ENCODE peak calls at places on chromosomes 6 and 20, in six cellular contexts. Y is testis, S is adrenal gland, B is NB4, I is body of pancreas, C is transverse colon. T is an unnamed sample.

GRCh38 chr6:124927806-124928205 is 34.4 kb upstream of the RNF217 start:
- DNase-seq in Y (no peak), B (no peak), C (no peak), I (no peak), S (no peak), T (no peak)

GRCh38 chr6:134739299-134740090 is 210.4 kb downstream of the ALDH8A1 start:
- DNase-seq in B (no peak), S (no peak), I (no peak), C (no peak), Y (no peak), T (no peak)

GRCh38 chr6:132060591-132060990 is 109.4 kb upstream of the CCN2 start:
- DNase-seq in I (no peak), B (no peak), C (no peak), Y (no peak), S (no peak), T (no peak)

GRCh38 chr6:14284969-14285368 is 167.4 kb downstream of the CD83 start:
- DNase-seq in C (no peak), I (no peak), S (no peak), B (no peak), Y (no peak), T (no peak)

GRCh38 chr6:42696526-42697267 is 25.7 kb downstream of the PRPH2 start:
- DNase-seq in I (no peak), C (peak; percentile 18), S (peak; percentile 23), Y (peak; percentile 41), B (no peak), T (peak; percentile 34)

GRCh38 chr6:32092760-32093497 is 16.2 kb downstream of the TNXB start:
- DNase-seq in Y (peak; percentile 48), S (no peak), I (no peak), C (no peak), B (no peak), T (no peak)

GRCh38 chr20:10541668-10542411 is 106.7 kb downstream of the SLX4IP start:
- DNase-seq in C (no peak), Y (no peak), S (no peak), I (no peak), B (no peak), T (no peak)

GRCh38 chr6:154950979-154951378 is 44.1 kb upstream of the TIAM2 start:
- DNase-seq in B (no peak), S (no peak), Y (no peak), I (no peak), C (no peak), T (no peak)

GRCh38 chr6:143336446-143337152 is 113.9 kb downstream of the ADAT2 start:
- DNase-seq in S (no peak), C (no peak), Y (no peak), B (no peak), I (no peak), T (no peak)

GRCh38 chr6:20479075-20479871 is 55.0 kb upstream of the CDKAL1 start:
- DNase-seq in C (no peak), S (no peak), I (no peak), B (no peak), Y (no peak), T (peak; percentile 58)

GRCh38 chr6:164502838-164503237 is 806.6 kb downstream of the C6orf118 start:
- DNase-seq in Y (no peak), C (no peak), I (no peak), S (no peak), B (no peak), T (no peak)

GRCh38 chr6:132919028-132919427 is 104.7 kb downstream of the RPS12 start:
- DNase-seq in I (no peak), S (no peak), B (no peak), C (no peak), Y (no peak), T (no peak)

GRCh38 chr6:145733770-145734169 is 1.6 kb downstream of the EPM2A start:
- DNase-seq in I (no peak), Y (no peak), C (no peak), B (peak; percentile 55), S (no peak), T (peak; percentile 43)

GRCh38 chr6:145736854-145737181 is 1.5 kb upstream of the EPM2A start:
- DNase-seq in S (no peak), Y (no peak), B (no peak), C (peak; percentile 8), I (peak; percentile 48), T (no peak)

GRCh38 chr6:145733207-145733606 is 2.1 kb downstream of the EPM2A start:
- DNase-seq in I (no peak), C (no peak), B (no peak), Y (no peak), S (no peak), T (no peak)

GRCh38 chr6:145734486-145735355 is 599 bp downstream of the EPM2A start:
- DNase-seq in I (peak; percentile 93), S (peak; percentile 93), B (peak; percentile 96), C (peak; percentile 90), Y (peak; percentile 90), T (peak; percentile 86)

GRCh38 chr6:145735356-145736165 is at the start of gene EPM2A:
- DNase-seq in I (peak; percentile 91), Y (peak; percentile 83), S (peak; percentile 92), C (peak; percentile 86), B (peak; percentile 86), T (peak; percentile 83)
- TF ChIP-seq POLR2A in I (peak; percentile 86), Y (no peak), S (peak; percentile 75), C (peak; percentile 65), B (peak; percentile 57), T (peak; percentile 59)

GRCh38 chr6:149316740-149317655 is 514 bp upstream of the TAB2 start:
- DNase-seq in B (peak; percentile 97), Y (peak; percentile 91), S (peak; percentile 92), I (peak; percentile 91), C (peak; percentile 90), T (peak; percentile 94)
- TF ChIP-seq POLR2A in B (peak; percentile 19), Y (no peak), S (peak; percentile 82), I (peak; percentile 90), C (peak; percentile 83), T (peak; percentile 73)

GRCh38 chr6:85451586-85452306 is 1.9 kb downstream of the NT5E start:
- DNase-seq in S (no peak), Y (no peak), B (no peak), I (no peak), C (no peak), T (no peak)
- TF ChIP-seq POLR2A in S (no peak), Y (no peak), B (no peak), I (no peak), C (no peak), T (no peak)

DNA sequence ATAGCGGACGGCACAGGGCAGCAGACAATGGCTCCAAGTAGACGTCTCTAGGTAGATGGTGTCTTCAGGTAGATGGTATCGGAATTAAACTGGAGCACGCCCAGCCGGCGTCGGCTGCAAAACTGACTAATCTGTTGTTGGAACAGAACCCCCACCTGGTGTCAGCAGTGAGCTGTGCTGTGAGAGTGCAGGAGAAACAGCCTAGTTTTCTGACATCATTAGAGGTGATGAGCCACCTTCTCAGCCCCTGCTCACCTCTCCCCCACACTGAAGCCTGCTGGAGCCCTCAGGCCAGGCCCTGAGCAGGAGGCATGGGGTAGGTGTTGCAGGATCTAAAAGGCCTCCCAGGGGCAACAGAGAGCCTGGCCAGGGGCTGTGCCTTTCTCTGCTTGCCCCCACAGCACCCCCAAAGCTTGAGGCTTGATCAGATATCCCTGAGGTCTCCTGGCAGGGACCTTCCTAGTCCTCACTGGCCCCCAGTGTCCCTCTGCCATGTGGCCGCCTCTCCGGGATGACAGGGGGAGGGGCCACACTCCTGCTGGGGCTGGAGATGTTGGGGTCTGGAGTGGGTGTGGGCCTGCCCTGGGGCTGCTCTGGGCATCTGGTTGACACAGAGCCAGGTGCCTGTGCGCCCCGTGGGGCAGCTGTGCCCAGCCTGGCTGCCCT is 6.9 kb upstream of the HELZ2 start:
- DNase-seq in I (peak; percentile 58), B (peak; percentile 64), Y (peak; percentile 50), S (peak; percentile 57), C (peak; percentile 50), T (peak; percentile 39)
- TF ChIP-seq POLR2A in I (no peak), B (no peak), Y (no peak), S (no peak), C (no peak), T (no peak)

GRCh38 chr6:30213999-30214982 is 1.1 kb upstream of the TRIM26 start:
- DNase-seq in B (peak; percentile 88), C (peak; percentile 91), S (peak; percentile 90), I (peak; percentile 88), Y (peak; percentile 89), T (peak; percentile 79)
- TF ChIP-seq POLR2A in B (peak; percentile 83), C (peak; percentile 94), S (peak; percentile 78), I (peak; percentile 88), Y (no peak), T (no peak)

GRCh38 chr20:36045373-36045714 is 77.0 kb downstream of the CNBD2 start:
- DNase-seq in I (no peak), S (no peak), Y (no peak), C (no peak), B (no peak), T (no peak)
- TF ChIP-seq POLR2A in I (no peak), S (no peak), Y (no peak), C (no peak), B (no peak), T (no peak)

DNA sequence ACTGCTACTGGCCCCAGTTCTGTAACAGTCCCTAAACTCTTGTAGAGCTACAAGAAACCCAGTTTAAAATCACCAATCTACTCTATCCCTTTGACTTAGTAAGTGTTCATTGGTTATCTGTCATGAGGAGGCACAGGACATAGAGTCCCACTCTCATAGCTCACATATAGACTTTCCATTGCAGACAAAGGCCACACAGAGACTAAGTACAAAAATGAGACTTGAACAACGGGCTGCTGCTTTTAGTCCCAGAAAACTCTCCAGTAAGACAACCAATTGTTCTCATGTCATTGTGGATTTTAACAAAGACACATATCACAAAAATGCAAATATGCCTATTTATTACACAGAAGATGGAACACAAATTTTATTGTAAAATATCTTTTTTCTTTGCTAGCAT is 197.4 kb downstream of the PTPRK start:
- DNase-seq in Y (no peak), C (no peak), I (no peak), B (no peak), S (no peak), T (no peak)
- TF ChIP-seq POLR2A in Y (no peak), C (no peak), I (no peak), B (no peak), S (no peak), T (no peak)

DNA sequence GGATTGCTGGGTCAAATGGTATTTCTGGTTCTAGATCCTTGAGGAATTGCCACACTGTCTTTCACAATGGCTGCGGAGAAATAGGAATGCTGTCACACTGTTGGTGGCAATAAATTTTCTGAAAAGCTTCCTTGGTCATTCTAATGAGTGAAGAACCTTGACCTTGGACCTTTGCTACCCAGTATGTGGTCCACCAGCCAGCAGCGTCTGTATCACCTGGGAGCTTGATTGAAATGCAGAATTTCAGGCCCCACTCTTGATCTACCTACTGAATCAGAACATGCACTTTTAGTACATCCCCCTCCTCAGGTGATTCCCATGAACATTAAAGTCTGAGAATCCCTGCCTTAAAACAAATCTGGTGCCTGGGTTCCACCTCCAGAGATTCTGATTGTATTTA is 27.5 kb upstream of the GLP1R start:
- DNase-seq in I (no peak), B (no peak), S (no peak), Y (no peak), C (no peak), T (no peak)
- TF ChIP-seq POLR2A in I (no peak), B (no peak), S (no peak), Y (no peak), C (no peak), T (no peak)

GRCh38 chr20:14191559-14191958 is 145.9 kb downstream of the FLRT3 start:
- DNase-seq in I (no peak), Y (no peak), S (no peak), B (no peak), C (no peak), T (no peak)
- TF ChIP-seq POLR2A in I (no peak), Y (no peak), S (no peak), B (no peak), C (no peak), T (no peak)